ENCODE peak calls at places on chromosomes 4 and X, in ten cellular contexts. One of them, this sample, is unnamed.

GRCh38 chrX:23435575-23435974 is 100.9 kb downstream of the PTCHD1 start:
- DNase-seq in activated gamma-delta T cell treated with Interleukin-2 at 50 U/mL for 16 hours: no peak
- DNase-seq in naive thymus-derived CD8-positive, alpha-beta T cell: no peak
- DNase-seq in tibial artery: no peak
- DNase-seq in thoracic aorta: no peak
- DNase-seq in AG08395: no peak
- DNase-seq in EH: no peak
- DNase-seq in mucosa of descending colon: no peak
- DNase-seq in NCI-H460: no peak
- DNase-seq in Right ventricle myocardium superior: no peak
- DNase-seq in this sample: no peak

GRCh38 chr4:15868816-15869413 is 69.6 kb downstream of the FGFBP1 start:
- DNase-seq in mucosa of descending colon: no peak
- DNase-seq in tibial artery: no peak
- DNase-seq in EH: no peak
- DNase-seq in Right ventricle myocardium superior: no peak
- DNase-seq in AG08395: no peak
- DNase-seq in thoracic aorta: no peak
- DNase-seq in naive thymus-derived CD8-positive, alpha-beta T cell: no peak
- DNase-seq in NCI-H460: no peak
- DNase-seq in activated gamma-delta T cell treated with Interleukin-2 at 50 U/mL for 16 hours: no peak
- DNase-seq in this sample: no peak

GRCh38 chr4:105765690-105766407 is 57.3 kb downstream of the GSTCD start:
- DNase-seq in NCI-H460: peak
- DNase-seq in thoracic aorta: no peak
- DNase-seq in Right ventricle myocardium superior: no peak
- DNase-seq in naive thymus-derived CD8-positive, alpha-beta T cell: no peak
- DNase-seq in tibial artery: no peak
- DNase-seq in activated gamma-delta T cell treated with Interleukin-2 at 50 U/mL for 16 hours: no peak
- DNase-seq in EH: peak
- DNase-seq in AG08395: peak
- DNase-seq in mucosa of descending colon: no peak
- DNase-seq in this sample: no peak

GRCh38 chr4:25106363-25107151 is 53.7 kb downstream of the SEPSECS start:
- DNase-seq in NCI-H460: no peak
- DNase-seq in EH: no peak
- DNase-seq in AG08395: no peak
- DNase-seq in tibial artery: no peak
- DNase-seq in Right ventricle myocardium superior: no peak
- DNase-seq in thoracic aorta: no peak
- DNase-seq in mucosa of descending colon: no peak
- DNase-seq in activated gamma-delta T cell treated with Interleukin-2 at 50 U/mL for 16 hours: no peak
- DNase-seq in naive thymus-derived CD8-positive, alpha-beta T cell: no peak
- DNase-seq in this sample: no peak

GRCh38 chrX:70455366-70456202 is 10.9 kb downstream of the DLG3 start:
- DNase-seq in EH: no peak
- DNase-seq in naive thymus-derived CD8-positive, alpha-beta T cell: no peak
- DNase-seq in tibial artery: no peak
- DNase-seq in AG08395: no peak
- DNase-seq in mucosa of descending colon: peak
- DNase-seq in activated gamma-delta T cell treated with Interleukin-2 at 50 U/mL for 16 hours: no peak
- DNase-seq in Right ventricle myocardium superior: no peak
- DNase-seq in NCI-H460: no peak
- DNase-seq in thoracic aorta: no peak
- DNase-seq in this sample: no peak

GRCh38 chrX:139327355-139327754 is 203.2 kb upstream of the F9 start:
- DNase-seq in AG08395: no peak
- DNase-seq in tibial artery: no peak
- DNase-seq in NCI-H460: no peak
- DNase-seq in EH: no peak
- DNase-seq in naive thymus-derived CD8-positive, alpha-beta T cell: no peak
- DNase-seq in thoracic aorta: no peak
- DNase-seq in activated gamma-delta T cell treated with Interleukin-2 at 50 U/mL for 16 hours: no peak
- DNase-seq in Right ventricle myocardium superior: no peak
- DNase-seq in mucosa of descending colon: no peak
- DNase-seq in this sample: no peak

GRCh38 chrX:150506486-150506885 is 61.9 kb upstream of the MTM1 start:
- DNase-seq in tibial artery: no peak
- DNase-seq in activated gamma-delta T cell treated with Interleukin-2 at 50 U/mL for 16 hours: no peak
- DNase-seq in Right ventricle myocardium superior: no peak
- DNase-seq in NCI-H460: no peak
- DNase-seq in AG08395: no peak
- DNase-seq in EH: no peak
- DNase-seq in mucosa of descending colon: no peak
- DNase-seq in naive thymus-derived CD8-positive, alpha-beta T cell: no peak
- DNase-seq in thoracic aorta: no peak
- DNase-seq in this sample: no peak

GRCh38 chr4:3801931-3802550 is 35.9 kb downstream of the ADRA2C start:
- DNase-seq in activated gamma-delta T cell treated with Interleukin-2 at 50 U/mL for 16 hours: no peak
- DNase-seq in naive thymus-derived CD8-positive, alpha-beta T cell: no peak
- DNase-seq in thoracic aorta: no peak
- DNase-seq in tibial artery: no peak
- DNase-seq in mucosa of descending colon: peak
- DNase-seq in EH: no peak
- DNase-seq in NCI-H460: no peak
- DNase-seq in AG08395: no peak
- DNase-seq in Right ventricle myocardium superior: peak
- DNase-seq in this sample: no peak

GRCh38 chrX:538311-538710 is 92.3 kb upstream of the SHOX start:
- DNase-seq in mucosa of descending colon: no peak
- DNase-seq in naive thymus-derived CD8-positive, alpha-beta T cell: no peak
- DNase-seq in thoracic aorta: no peak
- DNase-seq in tibial artery: no peak
- DNase-seq in AG08395: no peak
- DNase-seq in Right ventricle myocardium superior: no peak
- DNase-seq in NCI-H460: no peak
- DNase-seq in EH: peak
- DNase-seq in activated gamma-delta T cell treated with Interleukin-2 at 50 U/mL for 16 hours: no peak
- DNase-seq in this sample: no peak

GRCh38 chr4:150826302-150826701 is 188.8 kb downstream of the LRBA start:
- DNase-seq in mucosa of descending colon: no peak
- DNase-seq in EH: no peak
- DNase-seq in activated gamma-delta T cell treated with Interleukin-2 at 50 U/mL for 16 hours: no peak
- DNase-seq in NCI-H460: no peak
- DNase-seq in Right ventricle myocardium superior: no peak
- DNase-seq in tibial artery: no peak
- DNase-seq in naive thymus-derived CD8-positive, alpha-beta T cell: no peak
- DNase-seq in AG08395: no peak
- DNase-seq in thoracic aorta: no peak
- DNase-seq in this sample: no peak

GRCh38 chr4:36402008-36402758 is 120.8 kb downstream of the DTHD1 start:
- DNase-seq in Right ventricle myocardium superior: no peak
- DNase-seq in thoracic aorta: no peak
- DNase-seq in EH: no peak
- DNase-seq in NCI-H460: no peak
- DNase-seq in mucosa of descending colon: no peak
- DNase-seq in activated gamma-delta T cell treated with Interleukin-2 at 50 U/mL for 16 hours: no peak
- DNase-seq in AG08395: no peak
- DNase-seq in naive thymus-derived CD8-positive, alpha-beta T cell: no peak
- DNase-seq in tibial artery: no peak
- DNase-seq in this sample: no peak

GRCh38 chrX:36431819-36432218 is 512.3 kb downstream of the CFAP47 start:
- DNase-seq in mucosa of descending colon: no peak
- DNase-seq in NCI-H460: no peak
- DNase-seq in naive thymus-derived CD8-positive, alpha-beta T cell: no peak
- DNase-seq in activated gamma-delta T cell treated with Interleukin-2 at 50 U/mL for 16 hours: no peak
- DNase-seq in tibial artery: no peak
- DNase-seq in thoracic aorta: no peak
- DNase-seq in EH: peak
- DNase-seq in AG08395: no peak
- DNase-seq in Right ventricle myocardium superior: no peak
- DNase-seq in this sample: no peak

GRCh38 chr4:8400641-8401325 is 39.7 kb downstream of the ACOX3 start:
- DNase-seq in mucosa of descending colon: no peak
- DNase-seq in naive thymus-derived CD8-positive, alpha-beta T cell: no peak
- DNase-seq in Right ventricle myocardium superior: no peak
- DNase-seq in AG08395: no peak
- DNase-seq in activated gamma-delta T cell treated with Interleukin-2 at 50 U/mL for 16 hours: no peak
- DNase-seq in tibial artery: no peak
- DNase-seq in thoracic aorta: no peak
- DNase-seq in NCI-H460: no peak
- DNase-seq in EH: no peak
- DNase-seq in this sample: no peak

GRCh38 chrX:22095306-22095705 is 63.2 kb downstream of the PHEX start:
- DNase-seq in activated gamma-delta T cell treated with Interleukin-2 at 50 U/mL for 16 hours: no peak
- DNase-seq in mucosa of descending colon: no peak
- DNase-seq in EH: peak
- DNase-seq in thoracic aorta: no peak
- DNase-seq in Right ventricle myocardium superior: peak
- DNase-seq in AG08395: peak
- DNase-seq in naive thymus-derived CD8-positive, alpha-beta T cell: no peak
- DNase-seq in tibial artery: peak
- DNase-seq in NCI-H460: no peak
- DNase-seq in this sample: peak

GRCh38 chrX:139823806-139824205 is 109.0 kb downstream of the ATP11C start:
- DNase-seq in naive thymus-derived CD8-positive, alpha-beta T cell: no peak
- DNase-seq in AG08395: no peak
- DNase-seq in EH: no peak
- DNase-seq in tibial artery: peak
- DNase-seq in mucosa of descending colon: no peak
- DNase-seq in NCI-H460: peak
- DNase-seq in Right ventricle myocardium superior: no peak
- DNase-seq in activated gamma-delta T cell treated with Interleukin-2 at 50 U/mL for 16 hours: no peak
- DNase-seq in thoracic aorta: no peak
- DNase-seq in this sample: no peak

GRCh38 chr4:123244233-123244632 is 152.4 kb upstream of the SPRY1 start:
- DNase-seq in naive thymus-derived CD8-positive, alpha-beta T cell: no peak
- DNase-seq in thoracic aorta: no peak
- DNase-seq in AG08395: peak
- DNase-seq in NCI-H460: no peak
- DNase-seq in tibial artery: peak
- DNase-seq in activated gamma-delta T cell treated with Interleukin-2 at 50 U/mL for 16 hours: no peak
- DNase-seq in Right ventricle myocardium superior: peak
- DNase-seq in mucosa of descending colon: no peak
- DNase-seq in EH: no peak
- DNase-seq in this sample: peak

GRCh38 chrX:154484255-154485149 is 1.9 kb downstream of the UBL4A start:
- DNase-seq in thoracic aorta: no peak
- DNase-seq in Right ventricle myocardium superior: no peak
- DNase-seq in activated gamma-delta T cell treated with Interleukin-2 at 50 U/mL for 16 hours: no peak
- DNase-seq in naive thymus-derived CD8-positive, alpha-beta T cell: no peak
- DNase-seq in AG08395: no peak
- DNase-seq in NCI-H460: peak
- DNase-seq in mucosa of descending colon: no peak
- DNase-seq in EH: peak
- DNase-seq in tibial artery: no peak
- DNase-seq in this sample: no peak

This sample was measured in lower leg skin.